ENCODE peak calls at places on chromosomes 7 and 10, in five cellular contexts. B, K, Y, V and U are unnamed samples.

GRCh38 chr7:75943864-75944263 is 28.9 kb downstream of the POR start:
- DNase-seq in B (peak; percentile 75), K (no peak), Y (no peak), V (no peak), U (no peak)

GRCh38 chr7:80334185-80334584 is 177.7 kb downstream of the GNAT3 start:
- DNase-seq in B (no peak), K (no peak), Y (no peak), V (no peak), U (no peak)

GRCh38 chr7:17769918-17770317 is 170.4 kb downstream of the SNX13 start:
- DNase-seq in B (peak; percentile 58), K (peak; percentile 62), Y (peak; percentile 41), V (peak; percentile 21), U (peak; percentile 83)

GRCh38 chr10:69577268-69578232 is 4.3 kb upstream of the NEUROG3 start:
- DNase-seq in B (no peak), K (no peak), Y (no peak), V (no peak), U (no peak)

GRCh38 chr7:28389504-28390385 is 22.6 kb upstream of the CREB5 start:
- DNase-seq in B (peak; percentile 68), K (no peak), Y (peak; percentile 37), V (no peak), U (peak; percentile 53)

GRCh38 chr7:92226981-92227380 is 18.7 kb downstream of the KRIT1 start:
- DNase-seq in B (peak; percentile 42), K (no peak), Y (no peak), V (no peak), U (no peak)

GRCh38 chr10:18235477-18235876 is 95.3 kb downstream of the CACNB2 start:
- DNase-seq in B (no peak), K (no peak), Y (no peak), V (no peak), U (no peak)

GRCh38 chr10:80413152-80413996 is 5.0 kb downstream of the PRXL2A start:
- DNase-seq in B (no peak), K (no peak), Y (peak; percentile 36), V (no peak), U (peak; percentile 75)

GRCh38 chr10:2933519-2933918 is 133.8 kb upstream of the PFKP start:
- DNase-seq in B (no peak), K (no peak), Y (no peak), V (no peak), U (no peak)

GRCh38 chr10:98511861-98512260 is 65.1 kb upstream of the HPS1 start:
- DNase-seq in B (no peak), K (no peak), Y (no peak), V (no peak), U (no peak)

GRCh38 chr10:9229702-9230101 is 1175.2 kb downstream of the GATA3 start:
- DNase-seq in B (no peak), K (no peak), Y (no peak), V (no peak), U (no peak)

GRCh38 chr7:33868151-33868550 is 37.2 kb upstream of the BMPER start:
- DNase-seq in B (peak; percentile 57), K (no peak), Y (no peak), V (no peak), U (no peak)

GRCh38 chr10:88194041-88194887 is 330.8 kb downstream of the PTEN start:
- DNase-seq in B (no peak), K (peak; percentile 21), Y (no peak), V (no peak), U (no peak)

GRCh38 chr10:62742447-62743105 is 61.9 kb upstream of the ADO start:
- DNase-seq in B (peak; percentile 15), K (no peak), Y (no peak), V (no peak), U (peak; percentile 92)

GRCh38 chr7:102049765-102050164 is 232.3 kb downstream of the CUX1 start:
- DNase-seq in B (no peak), K (no peak), Y (no peak), V (no peak), U (no peak)

GRCh38 chr7:99996755-99997544 is 18.4 kb upstream of the ZKSCAN1 start:
- DNase-seq in B (no peak), K (no peak), Y (no peak), V (no peak), U (no peak)

GRCh38 chr10:82148764-82149163 is 273.8 kb downstream of the NRG3 start:
- DNase-seq in B (no peak), K (no peak), Y (no peak), V (no peak), U (no peak)

GRCh38 chr7:111763221-111763791 is 201.0 kb upstream of the IMMP2L start:
- DNase-seq in B (peak; percentile 58), K (no peak), Y (peak; percentile 29), V (no peak), U (peak; percentile 9)

GRCh38 chr7:143288836-143289235 is 685 bp downstream of the CASP2 start:
- DNase-seq in B (peak; percentile 43), K (no peak), Y (no peak), V (no peak), U (no peak)

GRCh38 chr7:136528329-136528728 is 340.1 kb upstream of the CHRM2 start:
- DNase-seq in B (peak; percentile 88), K (no peak), Y (peak; percentile 20), V (no peak), U (no peak)

GRCh38 chr10:59336632-59337031 is 25.7 kb downstream of the FAM13C start:
- DNase-seq in B (no peak), K (no peak), Y (no peak), V (no peak), U (no peak)

GRCh38 chr10:44713307-44713706 is 197.8 kb upstream of the TMEM72 start:
- DNase-seq in B (no peak), K (no peak), Y (no peak), V (no peak), U (no peak)

GRCh38 chr10:95431900-95432342 is 129.2 kb downstream of the SORBS1 start:
- DNase-seq in B (no peak), K (no peak), Y (no peak), V (no peak), U (no peak)

GRCh38 chr10:101062231-101063161 is 707 bp downstream of the KAZALD1 start:
- DNase-seq in B (peak; percentile 48), K (peak; percentile 59), Y (no peak), V (no peak), U (peak; percentile 50)

GRCh38 chr10:27844223-27844622 is 98.6 kb upstream of the MKX start:
- DNase-seq in B (no peak), K (no peak), Y (no peak), V (no peak), U (peak; percentile 95)

GRCh38 chr10:78384021-78384420 is 350.4 kb downstream of the RPS24 start:
- DNase-seq in B (no peak), K (no peak), Y (no peak), V (no peak), U (no peak)

GRCh38 chr7:8214162-8214897 is 47.6 kb downstream of the ICA1 start:
- DNase-seq in B (peak; percentile 17), K (no peak), Y (no peak), V (no peak), U (peak; percentile 13)

GRCh38 chr7:45236666-45237065 is 79.1 kb downstream of the RAMP3 start:
- DNase-seq in B (no peak), K (no peak), Y (no peak), V (no peak), U (no peak)

GRCh38 chr10:114404171-114405010 is at the start of gene AFAP1L2:
- DNase-seq in B (no peak), K (no peak), Y (no peak), V (no peak), U (no peak)

GRCh38 chr10:71244638-71245419 is 32.5 kb downstream of the UNC5B start:
- DNase-seq in B (peak; percentile 87), K (no peak), Y (peak; percentile 91), V (no peak), U (peak; percentile 68)

GRCh38 chr7:2540641-2541051 is 14.7 kb downstream of the BRAT1 start:
- DNase-seq in B (no peak), K (no peak), Y (no peak), V (no peak), U (no peak)

GRCh38 chr10:76149182-76149581 is 717.8 kb downstream of the LRMDA start:
- DNase-seq in B (peak; percentile 1), K (no peak), Y (no peak), V (no peak), U (no peak)